ENCODE peak calls at places on chromosome 1, in seven cellular contexts. R is activated naive CD8-positive, alpha-beta T cell treated with anti-CD3 and anti-CD28 coated beads for 36 hours; D is fibroblast of mammary gland; P is mesendoderm; M is T-helper 9 cell; I is nucleus accumbens; L is GM13977. H is an unnamed sample.

GRCh38 chr1:151130837-151131586 is 15.4 kb downstream of the SEMA6C start:
- DNase-seq in R (peak; percentile 89), D (peak; percentile 81), P (peak; percentile 99), M (peak; percentile 32), I (peak; percentile 80), L (peak; percentile 93), H (peak; percentile 92)

GRCh38 chr1:225765982-225766674 is 11.5 kb upstream of the SRP9 start:
- DNase-seq in R (no peak), D (no peak), P (no peak), M (no peak), I (no peak), L (no peak), H (no peak)

GRCh38 chr1:193234523-193234922 is 48.1 kb upstream of the B3GALT2 start:
- DNase-seq in R (no peak), D (no peak), P (no peak), M (no peak), I (no peak), L (no peak), H (no peak)

GRCh38 chr1:230281531-230281930 is 144.6 kb downstream of the PGBD5 start:
- DNase-seq in R (no peak), D (no peak), P (no peak), M (no peak), I (no peak), L (no peak), H (no peak)

GRCh38 chr1:182614796-182615451 is 10.7 kb upstream of the RGS16 start:
- DNase-seq in R (peak; percentile 74), D (peak; percentile 87), P (peak; percentile 97), M (peak; percentile 29), I (no peak), L (peak; percentile 66), H (peak; percentile 47)

GRCh38 chr1:76500111-76500510 is 367.2 kb upstream of the ST6GALNAC5 start:
- DNase-seq in R (no peak), D (no peak), P (no peak), M (no peak), I (no peak), L (no peak), H (no peak)

GRCh38 chr1:206467915-206468314 is 2.4 kb upstream of the IKBKE start:
- DNase-seq in R (peak; percentile 41), D (peak; percentile 26), P (no peak), M (no peak), I (no peak), L (peak; percentile 55), H (no peak)

GRCh38 chr1:201137579-201138310 is 10.8 kb upstream of the ASCL5 start:
- DNase-seq in R (no peak), D (peak; percentile 88), P (no peak), M (no peak), I (no peak), L (no peak), H (no peak)

GRCh38 chr1:98104285-98104684 is 183.5 kb upstream of the DPYD start:
- DNase-seq in R (no peak), D (peak; percentile 82), P (no peak), M (no peak), I (no peak), L (no peak), H (peak; percentile 12)

GRCh38 chr1:39833616-39834015 is 45.0 kb upstream of the BMP8B start:
- DNase-seq in R (no peak), D (no peak), P (no peak), M (no peak), I (no peak), L (no peak), H (no peak)

GRCh38 chr1:51861669-51862068 is 16.9 kb downstream of the NRDC start:
- DNase-seq in R (no peak), D (peak; percentile 57), P (no peak), M (no peak), I (no peak), L (no peak), H (no peak)

GRCh38 chr1:213993929-213994328 is 6.2 kb downstream of the PROX1 start:
- DNase-seq in R (no peak), D (no peak), P (no peak), M (no peak), I (no peak), L (no peak), H (no peak)

GRCh38 chr1:205279986-205280385 is 41.6 kb downstream of the NUAK2 start:
- DNase-seq in R (no peak), D (no peak), P (no peak), M (no peak), I (no peak), L (no peak), H (no peak)

GRCh38 chr1:19049128-19049768 is 92.8 kb upstream of the IFFO2 start:
- DNase-seq in R (no peak), D (no peak), P (no peak), M (no peak), I (no peak), L (no peak), H (no peak)

GRCh38 chr1:150999051-150999674 is 7.5 kb downstream of the MINDY1 start:
- DNase-seq in R (peak; percentile 22), D (peak; percentile 66), P (no peak), M (no peak), I (no peak), L (no peak), H (no peak)

GRCh38 chr1:158930504-158930903 is 848 bp upstream of the PYHIN1 start:
- DNase-seq in R (no peak), D (no peak), P (no peak), M (peak; percentile 1), I (no peak), L (no peak), H (no peak)

H was measured in iPS-NIHi11.